ENCODE peak calls at places on chromosomes 2 and 18, in five cellular contexts. C, T, S, M and X are unnamed samples.

GRCh38 chr2:171793691-171794678 is 100.1 kb downstream of the SLC25A12 start:
- DNase-seq in M (no peak), C (no peak), T (no peak), S (no peak), X (no peak)

GRCh38 chr2:7847321-7847720 is 834.5 kb upstream of the ID2 start:
- DNase-seq in M (no peak), C (no peak), T (no peak), S (no peak), X (no peak)

GRCh38 chr2:134245340-134245984 is 8.4 kb upstream of the MGAT5 start:
- DNase-seq in S (peak; percentile 84), M (peak; percentile 66), T (peak; percentile 74), C (peak; percentile 71), X (peak; percentile 59)

GRCh38 chr2:6576312-6576711 is 289.4 kb downstream of the CMPK2 start:
- DNase-seq in C (peak; percentile 74), T (no peak), S (peak; percentile 2), M (no peak), X (peak; percentile 5)

GRCh38 chr2:42072349-42073118 is 24.7 kb downstream of the PKDCC start:
- DNase-seq in M (no peak), C (no peak), S (no peak), T (no peak), X (no peak)

GRCh38 chr2:60215295-60215990 is 338.0 kb downstream of the BCL11A start:
- DNase-seq in S (no peak), M (no peak), C (no peak), T (no peak), X (no peak)

GRCh38 chr2:85584857-85585780 is 888 bp downstream of the VAMP5 start:
- DNase-seq in T (no peak), S (peak; percentile 84), M (no peak), C (peak; percentile 82), X (peak; percentile 69)

GRCh38 chr18:45793295-45793965 is 32.0 kb upstream of the SIGLEC15 start:
- DNase-seq in C (peak; percentile 99), S (peak; percentile 91), M (peak; percentile 28), T (no peak), X (peak; percentile 70)

GRCh38 chr2:25825238-25825637 is 53.0 kb downstream of the ASXL2 start:
- DNase-seq in S (no peak), T (peak; percentile 15), C (no peak), M (no peak), X (no peak)

GRCh38 chr2:60707750-60708371 is 48.2 kb upstream of the PAPOLG start:
- DNase-seq in M (peak; percentile 21), S (peak; percentile 69), C (peak; percentile 43), T (no peak), X (peak; percentile 40)

GRCh38 chr2:46814562-46814961 is 101.0 kb downstream of the MCFD2 start:
- DNase-seq in M (no peak), T (no peak), S (no peak), C (no peak), X (no peak)

GRCh38 chr2:99821039-99821438 is 321.4 kb downstream of the AFF3 start:
- DNase-seq in C (no peak), S (peak; percentile 42), M (no peak), T (no peak), X (no peak)

GRCh38 chr2:24885221-24886113 is 34.6 kb downstream of the ADCY3 start:
- DNase-seq in T (no peak), M (no peak), S (no peak), C (no peak), X (no peak)

GRCh38 chr2:199471443-199472057 is 13.8 kb upstream of the SATB2 start:
- DNase-seq in C (peak; percentile 74), S (peak; percentile 53), T (no peak), M (peak; percentile 77), X (no peak)

GRCh38 chr2:209076151-209076550 is 347.7 kb upstream of the MAP2 start:
- DNase-seq in S (no peak), C (no peak), T (no peak), M (no peak), X (no peak)

GRCh38 chr18:45156941-45157340 is 458.3 kb upstream of the SLC14A2 start:
- DNase-seq in T (no peak), C (no peak), M (no peak), S (no peak), X (no peak)

GRCh38 chr2:222013889-222014288 is 284.9 kb downstream of the PAX3 start:
- DNase-seq in S (no peak), C (no peak), M (no peak), T (no peak), X (no peak)

GRCh38 chr2:200662727-200663126 is 76.9 kb downstream of the AOX1 start:
- DNase-seq in M (no peak), T (no peak), S (peak; percentile 95), C (peak; percentile 80), X (no peak)

GRCh38 chr18:76426738-76427305 is 68.2 kb downstream of the ZNF516 start:
- DNase-seq in T (no peak), M (peak; percentile 4), S (peak; percentile 40), C (peak; percentile 50), X (no peak)

GRCh38 chr2:68167186-68167585 is 9.5 kb downstream of the PNO1 start:
- DNase-seq in T (no peak), C (no peak), M (no peak), S (no peak), X (no peak)

GRCh38 chr2:107392241-107392704 is 434.4 kb upstream of the RGPD4 start:
- DNase-seq in T (no peak), M (no peak), C (no peak), S (no peak), X (no peak)

GRCh38 chr2:235504459-235505200 is 10.8 kb downstream of the AGAP1 start:
- DNase-seq in S (no peak), C (no peak), T (no peak), M (no peak), X (no peak)

GRCh38 chr2:207067476-207067875 is 98.3 kb downstream of the KLF7 start:
- DNase-seq in S (no peak), C (no peak), M (no peak), T (no peak), X (no peak)

GRCh38 chr2:73257425-73258125 is 23.5 kb downstream of the CCT7 start:
- DNase-seq in S (no peak), T (no peak), C (no peak), M (no peak), X (no peak)

GRCh38 chr2:152201466-152201830 is 25.9 kb upstream of the STAM2 start:
- DNase-seq in T (no peak), C (no peak), M (peak; percentile 92), S (no peak), X (no peak)

GRCh38 chr2:98389248-98389605 is 43.0 kb downstream of the CNGA3 start:
- DNase-seq in S (no peak), T (no peak), M (no peak), C (no peak), X (no peak)

GRCh38 chr2:172251231-172251630 is 148.5 kb upstream of the DLX2 start:
- DNase-seq in M (no peak), T (no peak), S (peak; percentile 25), C (peak; percentile 65), X (no peak)

GRCh38 chr2:241062342-241063092 is 39.6 kb downstream of the MTERF4 start:
- DNase-seq in C (no peak), T (no peak), S (no peak), M (no peak), X (no peak)

GRCh38 chr2:169452080-169452479 is 27.2 kb upstream of the BBS5 start:
- DNase-seq in M (peak; percentile 56), C (peak; percentile 49), S (peak; percentile 63), T (no peak), X (peak; percentile 65)

GRCh38 chr2:196480653-196481322 is 158.7 kb upstream of the CCDC150 start:
- DNase-seq in S (no peak), C (peak; percentile 36), M (no peak), T (no peak), X (no peak)

GRCh38 chr18:48529796-48530195 is 9.0 kb upstream of the CTIF start:
- DNase-seq in S (peak; percentile 39), M (no peak), T (no peak), C (peak; percentile 94), X (peak; percentile 10)

GRCh38 chr2:144379891-144380311 is 140.0 kb downstream of the ZEB2 start:
- DNase-seq in M (no peak), S (no peak), T (no peak), C (no peak), X (no peak)

GRCh38 chr18:13811993-13812392 is 12.0 kb upstream of the MC5R start:
- DNase-seq in S (peak; percentile 36), T (no peak), M (no peak), C (no peak), X (peak; percentile 38)

GRCh38 chr18:40356153-40356552 is 1598.9 kb upstream of the PIK3C3 start:
- DNase-seq in M (no peak), C (no peak), T (no peak), S (no peak), X (no peak)

GRCh38 chr18:75247601-75248421 is 37.2 kb downstream of the TSHZ1 start:
- DNase-seq in T (no peak), C (peak; percentile 66), M (peak; percentile 11), S (peak; percentile 15), X (peak; percentile 68)